ENCODE peak calls at places on chromosome 9, in ten cellular contexts. U, B, H, W, F, S, Y, J, L and E are unnamed samples.

GRCh38 chr9:92989561-92989960 is 42.2 kb downstream of the FGD3 start:
- DNase-seq in U (no peak), B (no peak), H (no peak), W (no peak), F (no peak), S (no peak), Y (no peak), J (no peak), L (no peak), E (no peak)

GRCh38 chr9:137956039-137956438 is 78.5 kb downstream of the CACNA1B start:
- DNase-seq in U (no peak), B (no peak), H (no peak), W (no peak), F (no peak), S (no peak), Y (no peak), J (no peak), L (no peak), E (no peak)

GRCh38 chr9:132699926-132700325 is 29.7 kb downstream of the GTF3C4 start:
- DNase-seq in U (no peak), B (peak; percentile 12), H (no peak), W (no peak), F (no peak), S (peak; percentile 42), Y (no peak), J (no peak), L (no peak), E (no peak)

GRCh38 chr9:37983381-37984067 is 79.6 kb upstream of the SLC25A51 start:
- DNase-seq in U (no peak), B (no peak), H (no peak), W (no peak), F (no peak), S (no peak), Y (no peak), J (no peak), L (no peak), E (no peak)

GRCh38 chr9:121218357-121219027 is 16.8 kb upstream of the RAB14 start:
- DNase-seq in U (no peak), B (no peak), H (no peak), W (no peak), F (no peak), S (no peak), Y (no peak), J (no peak), L (no peak), E (no peak)

GRCh38 chr9:89635007-89635742 is 30.4 kb downstream of the GADD45G start:
- DNase-seq in U (no peak), B (peak; percentile 56), H (no peak), W (no peak), F (no peak), S (peak; percentile 14), Y (peak; percentile 4), J (peak; percentile 10), L (no peak), E (no peak)

GRCh38 chr9:104993291-104993963 is 65.5 kb upstream of the ABCA1 start:
- DNase-seq in U (peak; percentile 83), B (peak; percentile 72), H (no peak), W (no peak), F (peak; percentile 48), S (peak; percentile 72), Y (peak; percentile 93), J (peak; percentile 81), L (no peak), E (peak; percentile 84)

GRCh38 chr9:117546894-117547293 is 132.0 kb upstream of the ASTN2 start:
- DNase-seq in U (no peak), B (no peak), H (no peak), W (no peak), F (peak; percentile 26), S (no peak), Y (no peak), J (no peak), L (no peak), E (no peak)

GRCh38 chr9:99026271-99026955 is 78.5 kb upstream of the TGFBR1 start:
- DNase-seq in U (no peak), B (no peak), H (no peak), W (no peak), F (no peak), S (no peak), Y (no peak), J (no peak), L (no peak), E (no peak)

GRCh38 chr9:134568116-134568515 is 73.5 kb upstream of the COL5A1 start:
- DNase-seq in U (no peak), B (no peak), H (no peak), W (no peak), F (no peak), S (no peak), Y (no peak), J (no peak), L (no peak), E (no peak)

GRCh38 chr9:135971892-135972291 is 10.7 kb upstream of the UBAC1 start:
- DNase-seq in U (peak; percentile 83), B (no peak), H (peak; percentile 83), W (no peak), F (peak; percentile 91), S (no peak), Y (no peak), J (no peak), L (no peak), E (no peak)

GRCh38 chr9:22144226-22144625 is 135.1 kb upstream of the CDKN2B start:
- DNase-seq in U (no peak), B (peak; percentile 17), H (no peak), W (no peak), F (no peak), S (peak; percentile 62), Y (no peak), J (no peak), L (no peak), E (no peak)

GRCh38 chr9:35734096-35734495 is 1.6 kb downstream of the CREB3 start:
- DNase-seq in U (no peak), B (peak; percentile 52), H (no peak), W (no peak), F (no peak), S (no peak), Y (no peak), J (no peak), L (no peak), E (no peak)

GRCh38 chr9:105245720-105246161 is 1.3 kb downstream of the SLC44A1 start:
- DNase-seq in U (no peak), B (no peak), H (peak; percentile 33), W (no peak), F (no peak), S (no peak), Y (no peak), J (no peak), L (no peak), E (peak; percentile 39)

GRCh38 chr9:93886911-93887310 is 68.2 kb downstream of the BARX1 start:
- DNase-seq in U (no peak), B (no peak), H (no peak), W (no peak), F (no peak), S (no peak), Y (no peak), J (no peak), L (no peak), E (no peak)

GRCh38 chr9:90991953-90992352 is 190.3 kb downstream of the SYK start:
- DNase-seq in U (no peak), B (peak; percentile 25), H (no peak), W (no peak), F (no peak), S (no peak), Y (no peak), J (no peak), L (no peak), E (no peak)

GRCh38 chr9:95268681-95269080 is 48.8 kb downstream of the FANCC start:
- DNase-seq in U (no peak), B (peak; percentile 53), H (peak; percentile 21), W (no peak), F (peak; percentile 26), S (peak; percentile 34), Y (no peak), J (no peak), L (no peak), E (peak; percentile 38)

GRCh38 chr9:118222375-118222774 is 518.2 kb downstream of the TLR4 start:
- DNase-seq in U (no peak), B (no peak), H (no peak), W (no peak), F (no peak), S (no peak), Y (no peak), J (no peak), L (no peak), E (peak; percentile 55)

GRCh38 chr9:88319936-88320747 is 68.1 kb upstream of the SPIN1 start:
- DNase-seq in U (peak; percentile 13), B (peak; percentile 46), H (no peak), W (no peak), F (no peak), S (no peak), Y (no peak), J (no peak), L (no peak), E (no peak)